ENCODE peak calls at places on chromosomes 2 and 18, in four cellular contexts. P is HepG2, H is H4, F is aorta. L is an unnamed sample.

GRCh38 chr2:144358979-144359541 is 160.9 kb downstream of the ZEB2 start:
- DNase-seq in P (no peak), H (no peak), F (no peak), L (no peak)

GRCh38 chr2:207479198-207479785 is 50.5 kb upstream of the CREB1 start:
- DNase-seq in P (peak), H (no peak), F (no peak), L (no peak)

GRCh38 chr18:13471971-13472628 is 253.5 kb downstream of the LDLRAD4 start:
- DNase-seq in P (peak), H (no peak), F (no peak), L (no peak)

GRCh38 chr2:75560768-75561565 is at the start of gene EVA1A:
- DNase-seq in P (peak), H (peak), F (peak), L (peak)

GRCh38 chr2:219165058-219165930 is 4.5 kb downstream of the SLC23A3 start:
- DNase-seq in P (no peak), H (no peak), F (no peak), L (no peak)

GRCh38 chr2:27446057-27446456 is 3.9 kb downstream of the KRTCAP3 start:
- DNase-seq in P (peak), H (no peak), F (no peak), L (no peak)

GRCh38 chr2:191582355-191582754 is 95.6 kb upstream of the NABP1 start:
- DNase-seq in P (peak), H (no peak), F (no peak), L (no peak)

GRCh38 chr2:26617259-26618083 is 23.7 kb downstream of the CIB4 start:
- DNase-seq in P (no peak), H (no peak), F (no peak), L (no peak)

GRCh38 chr18:39380186-39380714 is 1814.7 kb upstream of the CELF4 start:
- DNase-seq in P (no peak), H (no peak), F (no peak), L (no peak)

GRCh38 chr2:172249336-172249735 is 146.6 kb upstream of the DLX2 start:
- DNase-seq in P (no peak), H (no peak), F (no peak), L (no peak)

GRCh38 chr2:3361518-3362438 is 15.8 kb downstream of the EIPR1 start:
- DNase-seq in P (no peak), H (no peak), F (no peak), L (no peak)

GRCh38 chr2:119520696-119521436 is 3.4 kb downstream of the SCTR start:
- DNase-seq in P (no peak), H (no peak), F (no peak), L (no peak)

GRCh38 chr18:41820784-41821183 is 134.2 kb upstream of the PIK3C3 start:
- DNase-seq in P (no peak), H (no peak), F (no peak), L (no peak)

GRCh38 chr2:236167297-236168109 is 683 bp downstream of the GBX2 start:
- DNase-seq in P (no peak), H (peak), F (peak), L (no peak)

GRCh38 chr18:23926590-23926989 is 88.0 kb upstream of the TTC39C start:
- DNase-seq in P (peak), H (no peak), F (no peak), L (no peak)

GRCh38 chr2:181356526-181356925 is 100.7 kb upstream of the ITGA4 start:
- DNase-seq in P (no peak), H (no peak), F (no peak), L (no peak)

GRCh38 chr18:21513741-21514140 is 86.8 kb downstream of the ESCO1 start:
- DNase-seq in P (no peak), H (no peak), F (no peak), L (no peak)

GRCh38 chr2:139281124-139281523 is 500.9 kb upstream of the NXPH2 start:
- DNase-seq in P (no peak), H (no peak), F (no peak), L (no peak)

L was measured in astrocyte of the cerebellum.